ENCODE peak calls at places on chromosome 17, in five cellular contexts. One of them, this sample, is unnamed.

GRCh38 chr17:8056976-8057625 is 18.2 kb downstream of the ALOX15B start:
- DNase-seq in LHCN-M2: no peak
- DNase-seq in C1 segment of cervical spinal cord: no peak
- DNase-seq in brain pericyte: no peak
- DNase-seq in pons: no peak
- DNase-seq in this sample: no peak

GRCh38 chr17:33112763-33113162 is 121.1 kb downstream of the SPACA3 start:
- DNase-seq in brain pericyte: no peak
- DNase-seq in LHCN-M2: no peak
- DNase-seq in pons: no peak
- DNase-seq in C1 segment of cervical spinal cord: no peak
- DNase-seq in this sample: no peak

GRCh38 chr17:50297407-50297865 is 23.2 kb downstream of the TMEM92 start:
- DNase-seq in C1 segment of cervical spinal cord: peak
- DNase-seq in pons: peak
- DNase-seq in LHCN-M2: peak
- DNase-seq in brain pericyte: no peak
- DNase-seq in this sample: peak

GRCh38 chr17:57432507-57433277 is 176.4 kb downstream of the MSI2 start:
- DNase-seq in C1 segment of cervical spinal cord: no peak
- DNase-seq in brain pericyte: no peak
- DNase-seq in pons: no peak
- DNase-seq in LHCN-M2: no peak
- DNase-seq in this sample: no peak

GRCh38 chr17:78722101-78722761 is 59.8 kb downstream of the CYTH1 start:
- DNase-seq in LHCN-M2: peak
- DNase-seq in pons: peak
- DNase-seq in C1 segment of cervical spinal cord: no peak
- DNase-seq in brain pericyte: no peak
- DNase-seq in this sample: peak

GRCh38 chr17:77826132-77826873 is 132.2 kb upstream of the TNRC6C start:
- DNase-seq in pons: no peak
- DNase-seq in brain pericyte: no peak
- DNase-seq in LHCN-M2: no peak
- DNase-seq in C1 segment of cervical spinal cord: no peak
- DNase-seq in this sample: no peak

GRCh38 chr17:63358111-63358839 is 87.8 kb downstream of the CYB561 start:
- DNase-seq in pons: no peak
- DNase-seq in LHCN-M2: peak
- DNase-seq in C1 segment of cervical spinal cord: no peak
- DNase-seq in brain pericyte: peak
- DNase-seq in this sample: no peak

GRCh38 chr17:10197362-10197720 is 1.1 kb downstream of the GAS7 start:
- DNase-seq in C1 segment of cervical spinal cord: no peak
- DNase-seq in LHCN-M2: no peak
- DNase-seq in pons: no peak
- DNase-seq in brain pericyte: no peak
- DNase-seq in this sample: no peak

GRCh38 chr17:3748576-3748975 is 24.9 kb downstream of the HASPIN start:
- DNase-seq in brain pericyte: no peak
- DNase-seq in pons: no peak
- DNase-seq in C1 segment of cervical spinal cord: no peak
- DNase-seq in LHCN-M2: no peak
- DNase-seq in this sample: no peak

GRCh38 chr17:38898812-38899348 is 26.5 kb upstream of the LASP1NB start:
- DNase-seq in brain pericyte: no peak
- DNase-seq in pons: no peak
- DNase-seq in LHCN-M2: peak
- DNase-seq in C1 segment of cervical spinal cord: no peak
- DNase-seq in this sample: no peak

GRCh38 chr17:43943769-43944418 is 1.6 kb upstream of the PPY start:
- DNase-seq in pons: peak
- DNase-seq in LHCN-M2: peak
- DNase-seq in C1 segment of cervical spinal cord: peak
- DNase-seq in brain pericyte: no peak
- DNase-seq in this sample: peak

GRCh38 chr17:74361613-74362391 is at the start of gene BTBD17:
- DNase-seq in brain pericyte: no peak
- DNase-seq in C1 segment of cervical spinal cord: peak
- DNase-seq in LHCN-M2: no peak
- DNase-seq in pons: peak
- DNase-seq in this sample: peak

GRCh38 chr17:9230346-9230745 is 209.0 kb downstream of the NTN1 start:
- DNase-seq in brain pericyte: no peak
- DNase-seq in pons: no peak
- DNase-seq in LHCN-M2: no peak
- DNase-seq in C1 segment of cervical spinal cord: no peak
- DNase-seq in this sample: no peak

GRCh38 chr17:48194097-48194550 is 86.6 kb downstream of the SNX11 start:
- DNase-seq in LHCN-M2: peak
- DNase-seq in C1 segment of cervical spinal cord: no peak
- DNase-seq in pons: no peak
- DNase-seq in brain pericyte: no peak
- DNase-seq in this sample: peak

GRCh38 chr17:78343433-78344201 is 16.3 kb downstream of the SOCS3 start:
- DNase-seq in pons: no peak
- DNase-seq in brain pericyte: no peak
- DNase-seq in C1 segment of cervical spinal cord: no peak
- DNase-seq in LHCN-M2: no peak
- DNase-seq in this sample: no peak

This sample was measured in SJCRH30.